ENCODE peak calls at places on chromosomes 4 and X, in eight cellular contexts. One of them, this sample, is unnamed. For H3K4me1, the result is how much of the 10 kb centered on the place peaks cover.

GRCh38 chrX:19585370-19586082 is 70.2 kb upstream of the MAP3K15 start:
- DNase-seq in right atrium auricular region: no peak
- DNase-seq in lower lobe of right lung: no peak
- DNase-seq in fibroblast of lung: no peak
- DNase-seq in effector memory CD4-positive, alpha-beta T cell: no peak
- DNase-seq in heart right ventricle: no peak
- DNase-seq in K562: no peak
- DNase-seq in lung: no peak
- DNase-seq in this sample: no peak

GRCh38 chrX:41518127-41518840 is 71.1 kb downstream of the NYX start:
- DNase-seq in right atrium auricular region: no peak
- DNase-seq in lower lobe of right lung: no peak
- DNase-seq in fibroblast of lung: no peak
- DNase-seq in effector memory CD4-positive, alpha-beta T cell: no peak
- DNase-seq in heart right ventricle: no peak
- DNase-seq in K562: no peak
- DNase-seq in lung: no peak
- DNase-seq in this sample: no peak

GRCh38 chr4:186104895-186105720 is 604 bp downstream of the FAM149A start:
- DNase-seq in right atrium auricular region: no peak
- DNase-seq in lower lobe of right lung: peak
- DNase-seq in fibroblast of lung: no peak
- DNase-seq in effector memory CD4-positive, alpha-beta T cell: no peak
- DNase-seq in heart right ventricle: no peak
- DNase-seq in K562: no peak
- DNase-seq in lung: no peak
- DNase-seq in this sample: no peak

GRCh38 chr4:2893772-2894171 is 50.1 kb downstream of the ADD1 start:
- DNase-seq in right atrium auricular region: no peak
- DNase-seq in lower lobe of right lung: no peak
- DNase-seq in fibroblast of lung: peak
- DNase-seq in effector memory CD4-positive, alpha-beta T cell: no peak
- DNase-seq in heart right ventricle: peak
- DNase-seq in K562: no peak
- DNase-seq in lung: no peak
- DNase-seq in this sample: no peak

GRCh38 chr4:72564184-72564583 is 4.8 kb downstream of the ADAMTS3 start:
- DNase-seq in right atrium auricular region: no peak
- DNase-seq in lower lobe of right lung: no peak
- DNase-seq in fibroblast of lung: peak
- DNase-seq in effector memory CD4-positive, alpha-beta T cell: no peak
- DNase-seq in heart right ventricle: no peak
- DNase-seq in K562: no peak
- DNase-seq in lung: no peak
- DNase-seq in this sample: no peak

GRCh38 chr4:181261279-181261678 is 981.9 kb upstream of the TENM3 start:
- DNase-seq in right atrium auricular region: no peak
- DNase-seq in lower lobe of right lung: no peak
- DNase-seq in fibroblast of lung: peak
- DNase-seq in effector memory CD4-positive, alpha-beta T cell: no peak
- DNase-seq in heart right ventricle: no peak
- DNase-seq in K562: no peak
- DNase-seq in lung: no peak
- DNase-seq in this sample: no peak

GRCh38 chr4:2182981-2183380 is 58.9 kb downstream of the HAUS3 start:
- DNase-seq in right atrium auricular region: no peak
- DNase-seq in lower lobe of right lung: no peak
- DNase-seq in fibroblast of lung: peak
- DNase-seq in effector memory CD4-positive, alpha-beta T cell: no peak
- DNase-seq in heart right ventricle: no peak
- DNase-seq in K562: no peak
- DNase-seq in lung: no peak
- DNase-seq in this sample: no peak

GRCh38 chr4:4862665-4863482 is 3.4 kb downstream of the MSX1 start:
- DNase-seq in right atrium auricular region: no peak
- DNase-seq in lower lobe of right lung: no peak
- DNase-seq in fibroblast of lung: no peak
- DNase-seq in effector memory CD4-positive, alpha-beta T cell: no peak
- DNase-seq in heart right ventricle: no peak
- DNase-seq in K562: no peak
- DNase-seq in lung: no peak
- DNase-seq in this sample: no peak

GRCh38 chr4:102663073-102663472 is 97.7 kb downstream of the MANBA start:
- DNase-seq in right atrium auricular region: no peak
- DNase-seq in lower lobe of right lung: no peak
- DNase-seq in fibroblast of lung: peak
- DNase-seq in effector memory CD4-positive, alpha-beta T cell: no peak
- DNase-seq in heart right ventricle: no peak
- DNase-seq in K562: no peak
- DNase-seq in lung: no peak
- DNase-seq in this sample: no peak

GRCh38 chr4:153655928-153656327 is 28.2 kb upstream of the TLR2 start:
- DNase-seq in right atrium auricular region: no peak
- DNase-seq in lower lobe of right lung: peak
- DNase-seq in fibroblast of lung: peak
- DNase-seq in effector memory CD4-positive, alpha-beta T cell: no peak
- DNase-seq in heart right ventricle: no peak
- DNase-seq in K562: no peak
- DNase-seq in lung: peak
- DNase-seq in this sample: no peak

GRCh38 chr4:41418444-41418843 is 119.5 kb upstream of the LIMCH1 start:
- DNase-seq in right atrium auricular region: peak
- DNase-seq in lower lobe of right lung: no peak
- DNase-seq in fibroblast of lung: peak
- DNase-seq in effector memory CD4-positive, alpha-beta T cell: no peak
- DNase-seq in heart right ventricle: peak
- DNase-seq in K562: no peak
- DNase-seq in lung: no peak
- DNase-seq in this sample: no peak

DNA sequence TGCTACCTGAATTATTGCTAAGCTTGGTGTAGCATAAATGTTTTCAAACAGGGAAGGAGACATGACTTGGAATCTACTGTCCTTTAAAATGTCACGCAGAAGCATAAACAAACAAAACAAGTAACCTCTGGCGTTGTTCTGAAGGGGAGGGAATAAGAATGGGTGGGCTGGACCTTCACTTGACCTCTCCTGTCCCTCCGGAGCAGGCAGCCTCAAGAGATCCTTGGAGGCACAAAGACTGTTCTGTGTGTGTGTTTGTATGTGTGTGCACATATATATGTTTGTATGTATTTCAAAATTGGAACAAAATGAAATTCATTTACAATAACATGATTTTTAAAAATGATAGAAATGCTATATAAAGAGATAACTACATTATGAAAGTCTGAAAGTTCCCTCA is 91.3 kb upstream of the DCLK2 start:
- DNase-seq in right atrium auricular region: no peak
- DNase-seq in lower lobe of right lung: no peak
- DNase-seq in fibroblast of lung: no peak
- DNase-seq in effector memory CD4-positive, alpha-beta T cell: no peak
- DNase-seq in heart right ventricle: no peak
- DNase-seq in K562: no peak
- DNase-seq in lung: no peak
- DNase-seq in this sample: no peak
- H3K27ac ChIP-seq in right atrium auricular region: no peak
- H3K27ac ChIP-seq in lower lobe of right lung: no peak
- H3K27ac ChIP-seq in fibroblast of lung: no peak
- H3K27ac ChIP-seq in effector memory CD4-positive, alpha-beta T cell: no peak
- H3K27ac ChIP-seq in heart right ventricle: no peak
- H3K27ac ChIP-seq in K562: no peak
- H3K27ac ChIP-seq in lung: no peak
- H3K27ac ChIP-seq in this sample: no peak

GRCh38 chr4:183110244-183110643 is 11.2 kb downstream of the WWC2 start:
- DNase-seq in right atrium auricular region: no peak
- DNase-seq in lower lobe of right lung: no peak
- DNase-seq in fibroblast of lung: no peak
- DNase-seq in effector memory CD4-positive, alpha-beta T cell: no peak
- DNase-seq in heart right ventricle: no peak
- DNase-seq in K562: no peak
- DNase-seq in lung: no peak
- DNase-seq in this sample: no peak

GRCh38 chr4:183107891-183108459 is 8.9 kb downstream of the WWC2 start:
- DNase-seq in right atrium auricular region: no peak
- DNase-seq in lower lobe of right lung: no peak
- DNase-seq in fibroblast of lung: no peak
- DNase-seq in effector memory CD4-positive, alpha-beta T cell: no peak
- DNase-seq in heart right ventricle: no peak
- DNase-seq in K562: no peak
- DNase-seq in lung: no peak
- DNase-seq in this sample: no peak

GRCh38 chr4:183106839-183107238 is 7.8 kb downstream of the WWC2 start:
- DNase-seq in right atrium auricular region: no peak
- DNase-seq in lower lobe of right lung: no peak
- DNase-seq in fibroblast of lung: no peak
- DNase-seq in effector memory CD4-positive, alpha-beta T cell: no peak
- DNase-seq in heart right ventricle: no peak
- DNase-seq in K562: no peak
- DNase-seq in lung: no peak
- DNase-seq in this sample: no peak

DNA sequence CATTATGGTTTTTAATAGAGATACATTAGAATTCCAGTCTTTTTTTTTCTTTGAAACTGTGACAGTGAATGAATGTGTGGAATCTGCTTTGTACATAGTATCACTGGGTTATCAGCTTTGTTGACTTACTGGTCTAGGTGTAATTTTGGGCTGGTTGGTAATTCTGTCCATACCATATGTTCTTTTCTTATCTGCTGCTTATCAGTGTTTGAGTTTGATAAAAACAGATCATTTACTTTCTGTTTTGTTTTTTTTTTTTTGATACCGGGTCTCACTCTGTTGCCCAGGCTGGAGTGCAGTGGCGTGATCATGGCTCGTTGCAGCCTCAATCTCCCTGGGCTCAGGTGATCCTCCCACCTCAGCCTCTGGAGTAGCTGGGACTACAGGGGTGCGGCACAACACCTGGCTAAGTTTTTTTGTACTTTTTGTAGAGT is 12.4 kb downstream of the WWC2 start:
- DNase-seq in right atrium auricular region: no peak
- DNase-seq in lower lobe of right lung: no peak
- DNase-seq in fibroblast of lung: no peak
- DNase-seq in effector memory CD4-positive, alpha-beta T cell: no peak
- DNase-seq in heart right ventricle: no peak
- DNase-seq in K562: no peak
- DNase-seq in lung: no peak
- DNase-seq in this sample: no peak
- H3K4me1 ChIP-seq in right atrium auricular region: under half
- H3K4me1 ChIP-seq in lower lobe of right lung: under half
- H3K4me1 ChIP-seq in fibroblast of lung: under half
- H3K4me1 ChIP-seq in effector memory CD4-positive, alpha-beta T cell: under half
- H3K4me1 ChIP-seq in heart right ventricle: under half
- H3K4me1 ChIP-seq in K562: under half
- H3K4me1 ChIP-seq in lung: under half
- H3K4me1 ChIP-seq in this sample: under half

GRCh38 chr4:5888222-5888701 is 4.6 kb downstream of the CRMP1 start:
- DNase-seq in right atrium auricular region: no peak
- DNase-seq in lower lobe of right lung: no peak
- DNase-seq in fibroblast of lung: peak
- DNase-seq in effector memory CD4-positive, alpha-beta T cell: no peak
- DNase-seq in heart right ventricle: no peak
- DNase-seq in K562: no peak
- DNase-seq in lung: no peak
- DNase-seq in this sample: no peak
- H3K27ac ChIP-seq in right atrium auricular region: no peak
- H3K27ac ChIP-seq in lower lobe of right lung: no peak
- H3K27ac ChIP-seq in fibroblast of lung: no peak
- H3K27ac ChIP-seq in effector memory CD4-positive, alpha-beta T cell: no peak
- H3K27ac ChIP-seq in heart right ventricle: no peak
- H3K27ac ChIP-seq in K562: no peak
- H3K27ac ChIP-seq in lung: no peak
- H3K27ac ChIP-seq in this sample: no peak

GRCh38 chr4:155704841-155705404 is 38.3 kb downstream of the GUCY1A1 start:
- DNase-seq in right atrium auricular region: no peak
- DNase-seq in lower lobe of right lung: no peak
- DNase-seq in fibroblast of lung: no peak
- DNase-seq in effector memory CD4-positive, alpha-beta T cell: no peak
- DNase-seq in heart right ventricle: no peak
- DNase-seq in K562: no peak
- DNase-seq in lung: no peak
- DNase-seq in this sample: no peak

GRCh38 chr4:155701827-155702226 is 35.2 kb downstream of the GUCY1A1 start:
- DNase-seq in right atrium auricular region: no peak
- DNase-seq in lower lobe of right lung: no peak
- DNase-seq in fibroblast of lung: no peak
- DNase-seq in effector memory CD4-positive, alpha-beta T cell: no peak
- DNase-seq in heart right ventricle: no peak
- DNase-seq in K562: no peak
- DNase-seq in lung: no peak
- DNase-seq in this sample: no peak

GRCh38 chr4:155705664-155706063 is 39.0 kb downstream of the GUCY1A1 start:
- DNase-seq in right atrium auricular region: no peak
- DNase-seq in lower lobe of right lung: no peak
- DNase-seq in fibroblast of lung: peak
- DNase-seq in effector memory CD4-positive, alpha-beta T cell: no peak
- DNase-seq in heart right ventricle: no peak
- DNase-seq in K562: no peak
- DNase-seq in lung: no peak
- DNase-seq in this sample: no peak

GRCh38 chr4:155707251-155707650 is 40.6 kb downstream of the GUCY1A1 start:
- DNase-seq in right atrium auricular region: no peak
- DNase-seq in lower lobe of right lung: peak
- DNase-seq in fibroblast of lung: no peak
- DNase-seq in effector memory CD4-positive, alpha-beta T cell: no peak
- DNase-seq in heart right ventricle: no peak
- DNase-seq in K562: no peak
- DNase-seq in lung: peak
- DNase-seq in this sample: no peak

GRCh38 chr4:155703486-155704227 is 37.0 kb downstream of the GUCY1A1 start:
- DNase-seq in right atrium auricular region: no peak
- DNase-seq in lower lobe of right lung: no peak
- DNase-seq in fibroblast of lung: peak
- DNase-seq in effector memory CD4-positive, alpha-beta T cell: no peak
- DNase-seq in heart right ventricle: no peak
- DNase-seq in K562: no peak
- DNase-seq in lung: no peak
- DNase-seq in this sample: no peak
- H3K4me1 ChIP-seq in right atrium auricular region: under half
- H3K4me1 ChIP-seq in lower lobe of right lung: under half
- H3K4me1 ChIP-seq in fibroblast of lung: under half
- H3K4me1 ChIP-seq in effector memory CD4-positive, alpha-beta T cell: under half
- H3K4me1 ChIP-seq in heart right ventricle: half or more
- H3K4me1 ChIP-seq in K562: under half
- H3K4me1 ChIP-seq in lung: under half
- H3K4me1 ChIP-seq in this sample: under half

GRCh38 chr4:8319731-8320385 is 50.3 kb downstream of the HTRA3 start:
- DNase-seq in right atrium auricular region: peak
- DNase-seq in lower lobe of right lung: peak
- DNase-seq in fibroblast of lung: peak
- DNase-seq in effector memory CD4-positive, alpha-beta T cell: no peak
- DNase-seq in heart right ventricle: peak
- DNase-seq in K562: no peak
- DNase-seq in lung: no peak
- DNase-seq in this sample: no peak
- H3K27ac ChIP-seq in right atrium auricular region: peak
- H3K27ac ChIP-seq in lower lobe of right lung: peak
- H3K27ac ChIP-seq in fibroblast of lung: no peak
- H3K27ac ChIP-seq in effector memory CD4-positive, alpha-beta T cell: no peak
- H3K27ac ChIP-seq in heart right ventricle: peak
- H3K27ac ChIP-seq in K562: no peak
- H3K27ac ChIP-seq in lung: peak
- H3K27ac ChIP-seq in this sample: no peak

GRCh38 chrX:16212024-16212423 is 44.7 kb downstream of the MAGEB17 start:
- DNase-seq in right atrium auricular region: no peak
- DNase-seq in lower lobe of right lung: no peak
- DNase-seq in fibroblast of lung: peak
- DNase-seq in effector memory CD4-positive, alpha-beta T cell: no peak
- DNase-seq in heart right ventricle: no peak
- DNase-seq in K562: no peak
- DNase-seq in lung: no peak
- DNase-seq in this sample: no peak
- H3K4me1 ChIP-seq in right atrium auricular region: under half
- H3K4me1 ChIP-seq in lower lobe of right lung: under half
- H3K4me1 ChIP-seq in fibroblast of lung: under half
- H3K4me1 ChIP-seq in effector memory CD4-positive, alpha-beta T cell: under half
- H3K4me1 ChIP-seq in heart right ventricle: under half
- H3K4me1 ChIP-seq in K562: under half
- H3K4me1 ChIP-seq in lung: under half
- H3K4me1 ChIP-seq in this sample: under half

This sample was measured in CD8-positive, alpha-beta memory T cell.